ENCODE peak calls at places on chromosomes 6 and 20, in eight cellular contexts. P, U, E, O, Z, Q, B and V are unnamed samples.

GRCh38 chr6:112282217-112282616 is 27.9 kb upstream of the LAMA4 start:
- DNase-seq in P (peak; percentile 68), U (peak; percentile 83), E (no peak), O (peak; percentile 59), Z (peak; percentile 54), Q (peak; percentile 49), B (peak; percentile 26), V (peak; percentile 75)

GRCh38 chr20:31516166-31516565 is 1.9 kb downstream of the HM13 start:
- DNase-seq in P (no peak), U (no peak), E (no peak), O (no peak), Z (no peak), Q (no peak), B (no peak), V (no peak)

GRCh38 chr20:63520939-63521601 is 505 bp downstream of the PPDPF start:
- DNase-seq in P (peak; percentile 66), U (no peak), E (peak; percentile 75), O (peak; percentile 40), Z (no peak), Q (peak; percentile 63), B (no peak), V (no peak)

GRCh38 chr6:84762220-84762940 is 2.0 kb downstream of the TBX18 start:
- DNase-seq in P (no peak), U (no peak), E (no peak), O (no peak), Z (no peak), Q (no peak), B (no peak), V (no peak)

GRCh38 chr6:157775376-157775775 is 47.7 kb upstream of the SNX9 start:
- DNase-seq in P (no peak), U (no peak), E (no peak), O (no peak), Z (no peak), Q (no peak), B (no peak), V (no peak)

GRCh38 chr6:134724653-134725340 is 225.1 kb downstream of the ALDH8A1 start:
- DNase-seq in P (no peak), U (no peak), E (no peak), O (no peak), Z (no peak), Q (no peak), B (no peak), V (peak; percentile 54)

GRCh38 chr6:167426620-167427019 is 101.7 kb downstream of the TTLL2 start:
- DNase-seq in P (peak; percentile 56), U (no peak), E (no peak), O (no peak), Z (no peak), Q (no peak), B (no peak), V (no peak)

GRCh38 chr6:84095156-84095555 is 61.6 kb downstream of the MRAP2 start:
- DNase-seq in P (no peak), U (no peak), E (no peak), O (no peak), Z (no peak), Q (peak; percentile 55), B (no peak), V (no peak)

GRCh38 chr6:66362888-66363287 is 655.9 kb upstream of the EYS start:
- DNase-seq in P (no peak), U (no peak), E (no peak), O (no peak), Z (no peak), Q (no peak), B (no peak), V (no peak)

GRCh38 chr6:128538763-128539162 is 18.4 kb upstream of the PTPRK start:
- DNase-seq in P (no peak), U (peak; percentile 37), E (no peak), O (no peak), Z (no peak), Q (no peak), B (no peak), V (no peak)

GRCh38 chr20:59010321-59010994 is 3.4 kb upstream of the CTSZ start:
- DNase-seq in P (no peak), U (no peak), E (no peak), O (no peak), Z (no peak), Q (no peak), B (no peak), V (no peak)

GRCh38 chr20:45445805-45446562 is 23.6 kb upstream of the WFDC2 start:
- DNase-seq in P (peak; percentile 5), U (no peak), E (peak; percentile 42), O (no peak), Z (no peak), Q (peak; percentile 1), B (no peak), V (no peak)

GRCh38 chr20:43205699-43206098 is 16.0 kb upstream of the PTPRT start:
- DNase-seq in P (no peak), U (no peak), E (no peak), O (no peak), Z (no peak), Q (no peak), B (no peak), V (no peak)

GRCh38 chr20:11544029-11544678 is 373.5 kb upstream of the BTBD3 start:
- DNase-seq in P (peak; percentile 50), U (peak; percentile 11), E (no peak), O (no peak), Z (peak; percentile 46), Q (peak; percentile 70), B (peak; percentile 27), V (peak; percentile 48)